ENCODE peak calls at places on chromosomes 13 and 19, in seven cellular contexts. One of them, this sample, is unnamed.
A peak's percentile ranks its signal among the peaks of the same experiment; 100 is the strongest.

GRCh38 chr13:24068472-24068871 is 92.0 kb upstream of the SPATA13 start:
- DNase-seq in thoracic aorta: no peak
- DNase-seq in RWPE1: no peak
- DNase-seq in AG04450: no peak
- DNase-seq in heart left ventricle: no peak
- DNase-seq in adrenal gland: no peak
- DNase-seq in testis: no peak
- DNase-seq in this sample: no peak

GRCh38 chr13:65034266-65034665 is 2195.9 kb downstream of the PCDH9 start:
- DNase-seq in RWPE1: no peak
- DNase-seq in AG04450: no peak
- DNase-seq in heart left ventricle: no peak
- DNase-seq in adrenal gland: no peak
- DNase-seq in testis: peak; percentile 21
- DNase-seq in thoracic aorta: no peak
- DNase-seq in this sample: peak; percentile 26

GRCh38 chr19:42466521-42467436 is 24.0 kb upstream of the CXCL17 start:
- DNase-seq in testis: no peak
- DNase-seq in heart left ventricle: no peak
- DNase-seq in thoracic aorta: no peak
- DNase-seq in RWPE1: no peak
- DNase-seq in AG04450: no peak
- DNase-seq in adrenal gland: no peak
- DNase-seq in this sample: no peak

GRCh38 chr13:90551253-90551652 is 796.2 kb upstream of the MIR17HG start:
- DNase-seq in thoracic aorta: no peak
- DNase-seq in heart left ventricle: no peak
- DNase-seq in testis: no peak
- DNase-seq in RWPE1: no peak
- DNase-seq in adrenal gland: no peak
- DNase-seq in AG04450: no peak
- DNase-seq in this sample: no peak

GRCh38 chr19:47255947-47256687 is at the start of gene CCDC9:
- DNase-seq in RWPE1: no peak
- DNase-seq in testis: peak; percentile 97
- DNase-seq in heart left ventricle: peak; percentile 96
- DNase-seq in thoracic aorta: peak; percentile 84
- DNase-seq in adrenal gland: peak; percentile 97
- DNase-seq in AG04450: peak; percentile 89
- DNase-seq in this sample: peak; percentile 99

GRCh38 chr13:45786293-45786920 is 65.1 kb downstream of the SIAH3 start:
- DNase-seq in adrenal gland: no peak
- DNase-seq in testis: no peak
- DNase-seq in AG04450: no peak
- DNase-seq in RWPE1: no peak
- DNase-seq in thoracic aorta: no peak
- DNase-seq in heart left ventricle: no peak
- DNase-seq in this sample: no peak

GRCh38 chr13:91836554-91836953 is 438.1 kb downstream of the GPC5 start:
- DNase-seq in thoracic aorta: no peak
- DNase-seq in heart left ventricle: no peak
- DNase-seq in adrenal gland: no peak
- DNase-seq in testis: no peak
- DNase-seq in RWPE1: no peak
- DNase-seq in AG04450: no peak
- DNase-seq in this sample: no peak

GRCh38 chr13:51420681-51421476 is 32.0 kb downstream of the INTS6 start:
- DNase-seq in AG04450: no peak
- DNase-seq in heart left ventricle: no peak
- DNase-seq in testis: no peak
- DNase-seq in thoracic aorta: no peak
- DNase-seq in RWPE1: no peak
- DNase-seq in adrenal gland: no peak
- DNase-seq in this sample: no peak

GRCh38 chr13:47211106-47211505 is 314.3 kb upstream of the HTR2A start:
- DNase-seq in adrenal gland: no peak
- DNase-seq in testis: no peak
- DNase-seq in AG04450: no peak
- DNase-seq in heart left ventricle: no peak
- DNase-seq in RWPE1: peak; percentile 28
- DNase-seq in thoracic aorta: no peak
- DNase-seq in this sample: no peak

GRCh38 chr13:94620286-94620896 is 18.7 kb downstream of the GPR180 start:
- DNase-seq in testis: no peak
- DNase-seq in AG04450: no peak
- DNase-seq in thoracic aorta: no peak
- DNase-seq in heart left ventricle: no peak
- DNase-seq in RWPE1: peak; percentile 41
- DNase-seq in adrenal gland: no peak
- DNase-seq in this sample: no peak

GRCh38 chr19:801030-801860 is 4.0 kb downstream of the PTBP1 start:
- DNase-seq in thoracic aorta: peak; percentile 55
- DNase-seq in adrenal gland: peak; percentile 83
- DNase-seq in heart left ventricle: peak; percentile 87
- DNase-seq in AG04450: no peak
- DNase-seq in testis: peak; percentile 92
- DNase-seq in RWPE1: no peak
- DNase-seq in this sample: peak; percentile 63

GRCh38 chr13:60431108-60431700 is 34.2 kb downstream of the TDRD3 start:
- DNase-seq in thoracic aorta: no peak
- DNase-seq in heart left ventricle: no peak
- DNase-seq in AG04450: peak; percentile 21
- DNase-seq in testis: no peak
- DNase-seq in adrenal gland: no peak
- DNase-seq in RWPE1: peak; percentile 36
- DNase-seq in this sample: no peak

GRCh38 chr13:98771838-98772611 is 19.6 kb upstream of the SLC15A1 start:
- DNase-seq in AG04450: no peak
- DNase-seq in RWPE1: no peak
- DNase-seq in adrenal gland: no peak
- DNase-seq in thoracic aorta: no peak
- DNase-seq in testis: no peak
- DNase-seq in heart left ventricle: no peak
- DNase-seq in this sample: no peak

GRCh38 chr19:39398297-39398864 is 7.2 kb downstream of the MED29 start:
- DNase-seq in AG04450: no peak
- DNase-seq in adrenal gland: peak; percentile 71
- DNase-seq in testis: peak; percentile 62
- DNase-seq in heart left ventricle: peak; percentile 78
- DNase-seq in RWPE1: peak; percentile 84
- DNase-seq in thoracic aorta: no peak
- DNase-seq in this sample: peak; percentile 80

DNA sequence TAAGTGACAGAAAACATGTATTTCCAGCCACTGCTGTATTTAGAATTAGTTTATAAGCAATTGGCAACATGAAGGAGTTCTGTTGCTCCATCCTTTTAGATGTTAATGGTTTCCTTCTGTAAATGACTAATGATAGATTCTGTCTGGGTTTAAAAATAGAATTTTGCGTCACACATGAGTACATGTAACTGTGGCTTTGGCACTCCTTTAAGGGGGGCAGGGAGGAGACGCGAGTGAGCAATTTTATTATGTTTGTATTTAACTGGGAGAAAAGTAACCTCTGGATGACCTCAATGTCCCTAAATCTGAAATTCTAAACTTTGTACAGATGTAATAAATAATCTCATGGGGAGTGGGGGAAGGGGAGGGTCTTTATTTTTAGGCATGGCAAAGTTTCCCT is 237.6 kb downstream of the RGCC start:
- DNase-seq in testis: peak; percentile 47
- DNase-seq in adrenal gland: peak; percentile 62
- DNase-seq in AG04450: peak; percentile 70
- DNase-seq in heart left ventricle: peak; percentile 73
- DNase-seq in thoracic aorta: peak; percentile 34
- DNase-seq in RWPE1: peak; percentile 68
- DNase-seq in this sample: peak; percentile 62
- H3K27ac ChIP-seq in testis: no peak overlapping the region
- H3K27ac ChIP-seq in adrenal gland: no peak overlapping the region
- H3K27ac ChIP-seq in AG04450: no peak overlapping the region
- H3K27ac ChIP-seq in heart left ventricle: peak overlapping the region; percentile 29
- H3K27ac ChIP-seq in thoracic aorta: peak overlapping the region; percentile 63
- H3K27ac ChIP-seq in RWPE1: no peak overlapping the region
- H3K27ac ChIP-seq in this sample: peak overlapping the region; percentile 77

GRCh38 chr19:34257559-34257924 is 3.2 kb downstream of the GARRE1 start:
- DNase-seq in thoracic aorta: no peak
- DNase-seq in testis: no peak
- DNase-seq in heart left ventricle: no peak
- DNase-seq in RWPE1: no peak
- DNase-seq in adrenal gland: no peak
- DNase-seq in AG04450: no peak
- DNase-seq in this sample: no peak
- H3K27ac ChIP-seq in thoracic aorta: no peak overlapping the region
- H3K27ac ChIP-seq in testis: no peak overlapping the region
- H3K27ac ChIP-seq in heart left ventricle: no peak overlapping the region
- H3K27ac ChIP-seq in RWPE1: no peak overlapping the region
- H3K27ac ChIP-seq in adrenal gland: no peak overlapping the region
- H3K27ac ChIP-seq in AG04450: no peak overlapping the region
- H3K27ac ChIP-seq in this sample: peak overlapping the region; percentile 100

GRCh38 chr19:29588095-29588494 is 18.0 kb upstream of the POP4 start:
- DNase-seq in adrenal gland: no peak
- DNase-seq in thoracic aorta: no peak
- DNase-seq in AG04450: no peak
- DNase-seq in RWPE1: no peak
- DNase-seq in heart left ventricle: no peak
- DNase-seq in testis: no peak
- DNase-seq in this sample: no peak

GRCh38 chr19:29583196-29584006 is 22.7 kb upstream of the POP4 start:
- DNase-seq in adrenal gland: no peak
- DNase-seq in AG04450: no peak
- DNase-seq in RWPE1: peak; percentile 34
- DNase-seq in testis: no peak
- DNase-seq in heart left ventricle: no peak
- DNase-seq in thoracic aorta: no peak
- DNase-seq in this sample: no peak

GRCh38 chr19:29587059-29587458 is 19.0 kb upstream of the POP4 start:
- DNase-seq in thoracic aorta: no peak
- DNase-seq in testis: no peak
- DNase-seq in heart left ventricle: no peak
- DNase-seq in AG04450: no peak
- DNase-seq in adrenal gland: no peak
- DNase-seq in RWPE1: no peak
- DNase-seq in this sample: no peak

GRCh38 chr19:29587518-29587986 is 18.5 kb upstream of the POP4 start:
- DNase-seq in adrenal gland: no peak
- DNase-seq in AG04450: no peak
- DNase-seq in thoracic aorta: no peak
- DNase-seq in heart left ventricle: no peak
- DNase-seq in testis: no peak
- DNase-seq in RWPE1: no peak
- DNase-seq in this sample: no peak

DNA sequence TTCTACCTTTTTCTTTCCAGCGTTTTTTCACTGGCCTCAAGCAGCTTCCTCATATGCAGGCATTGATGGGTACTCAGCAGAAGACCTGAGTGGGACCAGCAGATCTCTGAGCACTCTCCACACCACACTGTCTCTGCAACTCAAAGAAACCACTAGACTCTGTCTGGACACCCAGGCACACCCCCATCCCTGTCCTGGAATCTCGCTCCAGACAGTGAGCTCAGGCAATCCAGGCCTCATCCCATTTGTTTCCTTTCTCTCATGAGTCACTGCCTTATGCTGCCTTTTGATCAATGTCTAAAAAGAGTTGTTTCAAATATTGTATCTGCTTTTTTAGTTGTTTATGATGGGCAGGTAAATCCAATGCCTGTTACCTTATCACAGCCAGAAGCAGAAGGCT is 19.7 kb upstream of the POP4 start:
- DNase-seq in AG04450: no peak
- DNase-seq in RWPE1: no peak
- DNase-seq in testis: no peak
- DNase-seq in thoracic aorta: no peak
- DNase-seq in heart left ventricle: no peak
- DNase-seq in adrenal gland: no peak
- DNase-seq in this sample: no peak
- H3K27ac ChIP-seq in AG04450: no peak overlapping the region
- H3K27ac ChIP-seq in RWPE1: no peak overlapping the region
- H3K27ac ChIP-seq in testis: no peak overlapping the region
- H3K27ac ChIP-seq in thoracic aorta: no peak overlapping the region
- H3K27ac ChIP-seq in heart left ventricle: no peak overlapping the region
- H3K27ac ChIP-seq in adrenal gland: no peak overlapping the region
- H3K27ac ChIP-seq in this sample: no peak overlapping the region

GRCh38 chr19:16587031-16588023 is 15.1 kb upstream of the SLC35E1 start:
- DNase-seq in adrenal gland: peak; percentile 54
- DNase-seq in heart left ventricle: no peak
- DNase-seq in testis: peak; percentile 80
- DNase-seq in AG04450: no peak
- DNase-seq in RWPE1: no peak
- DNase-seq in thoracic aorta: no peak
- DNase-seq in this sample: no peak

GRCh38 chr19:16585808-16586476 is 13.7 kb upstream of the SLC35E1 start:
- DNase-seq in thoracic aorta: no peak
- DNase-seq in adrenal gland: no peak
- DNase-seq in RWPE1: no peak
- DNase-seq in heart left ventricle: no peak
- DNase-seq in testis: no peak
- DNase-seq in AG04450: no peak
- DNase-seq in this sample: no peak

GRCh38 chr19:16586477-16586871 is 14.3 kb upstream of the SLC35E1 start:
- DNase-seq in thoracic aorta: no peak
- DNase-seq in adrenal gland: no peak
- DNase-seq in testis: no peak
- DNase-seq in heart left ventricle: no peak
- DNase-seq in AG04450: no peak
- DNase-seq in RWPE1: no peak
- DNase-seq in this sample: no peak

GRCh38 chr19:16582486-16583261 is 10.5 kb upstream of the SLC35E1 start:
- DNase-seq in thoracic aorta: no peak
- DNase-seq in testis: no peak
- DNase-seq in AG04450: no peak
- DNase-seq in adrenal gland: no peak
- DNase-seq in heart left ventricle: no peak
- DNase-seq in RWPE1: no peak
- DNase-seq in this sample: no peak

DNA sequence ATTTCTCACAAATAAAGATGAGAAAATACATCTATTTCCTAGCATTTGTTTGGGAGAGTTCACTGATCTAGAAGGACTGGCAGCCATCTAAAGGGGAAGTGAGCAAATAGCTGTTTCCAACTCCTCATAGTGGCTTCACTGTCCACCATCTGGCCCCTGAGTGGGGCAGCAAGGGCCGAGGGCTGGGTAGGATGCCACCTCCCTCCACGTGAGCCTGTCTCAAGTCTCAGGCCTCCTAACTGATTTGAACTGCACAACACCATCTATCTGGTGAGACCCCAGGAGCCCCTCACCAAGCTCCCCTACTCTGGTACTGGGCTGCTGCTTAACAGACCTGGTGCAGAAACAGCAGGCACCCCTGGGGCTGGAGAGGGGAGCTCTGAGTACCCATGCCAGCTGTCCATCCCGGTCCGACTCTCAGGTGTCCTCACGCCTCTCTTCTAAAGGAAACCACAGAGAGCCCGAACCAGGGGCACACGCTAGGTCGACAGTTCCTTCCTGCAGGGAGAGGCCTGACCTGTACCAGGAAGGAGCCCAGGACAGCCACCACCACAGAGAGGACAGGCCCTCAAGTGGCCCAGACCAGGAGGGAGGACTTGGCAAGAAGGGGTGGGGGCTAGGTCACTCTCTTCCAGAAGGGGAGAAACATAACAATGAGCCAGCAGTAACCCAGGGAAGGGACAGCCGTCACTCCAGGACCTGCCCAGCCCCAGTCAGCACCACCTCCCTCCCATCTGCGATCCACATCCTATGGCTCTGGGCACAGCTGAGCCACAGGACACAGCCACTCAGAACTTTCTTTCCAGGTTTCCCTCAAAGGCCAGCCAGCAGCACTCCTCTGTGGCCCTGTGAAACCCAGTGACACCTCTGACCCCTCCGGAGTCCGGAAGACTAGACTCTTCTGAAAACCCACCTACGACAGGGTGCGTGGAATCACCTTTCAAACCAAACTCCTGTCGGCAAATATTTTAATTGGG is 12.9 kb upstream of the SLC35E1 start:
- DNase-seq in adrenal gland: no peak
- DNase-seq in thoracic aorta: no peak
- DNase-seq in AG04450: no peak
- DNase-seq in heart left ventricle: no peak
- DNase-seq in testis: no peak
- DNase-seq in RWPE1: no peak
- DNase-seq in this sample: no peak
- H3K27ac ChIP-seq in adrenal gland: no peak overlapping the region
- H3K27ac ChIP-seq in thoracic aorta: no peak overlapping the region
- H3K27ac ChIP-seq in AG04450: peak overlapping the region; percentile 47
- H3K27ac ChIP-seq in heart left ventricle: no peak overlapping the region
- H3K27ac ChIP-seq in testis: peak overlapping the region; percentile 51
- H3K27ac ChIP-seq in RWPE1: peak overlapping the region; percentile 78
- H3K27ac ChIP-seq in this sample: peak overlapping the region; percentile 93